ENCODE peak calls at places on chromosomes 3 and 15, in five cellular contexts. O, L, X, A and K are unnamed samples.

GRCh38 chr3:58521002-58521670 is 15.9 kb downstream of the ACOX2 start:
- DNase-seq in O (no peak), L (no peak), X (no peak), A (no peak), K (no peak)

GRCh38 chr3:134857776-134858515 is 62.9 kb downstream of the EPHB1 start:
- DNase-seq in O (no peak), L (no peak), X (no peak), A (no peak), K (no peak)

GRCh38 chr15:80777836-80778620 is 1.1 kb upstream of the CEMIP start:
- DNase-seq in O (no peak), L (no peak), X (no peak), A (no peak), K (no peak)

GRCh38 chr15:67019069-67019468 is 46.3 kb upstream of the SMAD3 start:
- DNase-seq in O (no peak), L (no peak), X (no peak), A (no peak), K (no peak)

GRCh38 chr3:33145901-33146580 is 32.2 kb downstream of the CRTAP start:
- DNase-seq in O (no peak), L (no peak), X (no peak), A (no peak), K (no peak)

GRCh38 chr3:192864943-192865342 is 52.7 kb downstream of the MB21D2 start:
- DNase-seq in O (no peak), L (no peak), X (peak; percentile 49), A (no peak), K (no peak)

GRCh38 chr3:58993547-58993946 is 56.3 kb downstream of the CFAP20DC start:
- DNase-seq in O (no peak), L (no peak), X (no peak), A (no peak), K (no peak)

GRCh38 chr3:114624676-114625181 is 330.9 kb downstream of the TIGIT start:
- DNase-seq in O (no peak), L (peak; percentile 96), X (peak; percentile 10), A (peak; percentile 98), K (peak; percentile 98)

GRCh38 chr3:58034738-58035511 is 26.7 kb downstream of the FLNB start:
- DNase-seq in O (no peak), L (no peak), X (no peak), A (no peak), K (no peak)

GRCh38 chr15:76062282-76062681 is 2.5 kb downstream of the TMEM266 start:
- DNase-seq in O (no peak), L (no peak), X (no peak), A (no peak), K (no peak)

GRCh38 chr3:195247863-195248189 is 23.1 kb downstream of the XXYLT1 start:
- DNase-seq in O (no peak), L (no peak), X (no peak), A (no peak), K (no peak)

GRCh38 chr15:39887211-39887610 is 32.9 kb downstream of the GPR176 start:
- DNase-seq in O (no peak), L (no peak), X (no peak), A (no peak), K (no peak)

GRCh38 chr3:195863121-195864061 is 45.0 kb downstream of the TNK2 start:
- DNase-seq in O (peak; percentile 62), L (peak; percentile 87), X (peak; percentile 66), A (peak; percentile 97), K (peak; percentile 96)

GRCh38 chr15:83364541-83364940 is 80.1 kb upstream of the BNC1 start:
- DNase-seq in O (no peak), L (no peak), X (no peak), A (no peak), K (no peak)

GRCh38 chr3:126133606-126134005 is 46.8 kb downstream of the ALDH1L1 start:
- DNase-seq in O (no peak), L (peak; percentile 8), X (no peak), A (peak; percentile 23), K (peak; percentile 54)

GRCh38 chr3:86109434-86109833 is 881.5 kb downstream of the VGLL3 start:
- DNase-seq in O (no peak), L (no peak), X (no peak), A (no peak), K (no peak)

GRCh38 chr3:69439683-69440270 is 53.9 kb upstream of the FRMD4B start:
- DNase-seq in O (no peak), L (no peak), X (no peak), A (no peak), K (no peak)

GRCh38 chr15:49863431-49864205 is 242.8 kb downstream of the DTWD1 start:
- DNase-seq in O (no peak), L (no peak), X (no peak), A (no peak), K (no peak)

GRCh38 chr3:143951351-143951971 is 20.2 kb upstream of the DIPK2A start:
- DNase-seq in O (peak; percentile 18), L (no peak), X (peak; percentile 63), A (no peak), K (no peak)

GRCh38 chr3:5010706-5011554 is 31.7 kb downstream of the BHLHE40 start:
- DNase-seq in O (no peak), L (no peak), X (no peak), A (no peak), K (no peak)

GRCh38 chr3:151544164-151544548 is 83.3 kb upstream of the IGSF10 start:
- DNase-seq in O (no peak), L (no peak), X (peak; percentile 56), A (no peak), K (no peak)

GRCh38 chr3:185071401-185071800 is 81.5 kb downstream of the C3orf70 start:
- DNase-seq in O (no peak), L (no peak), X (no peak), A (no peak), K (no peak)

GRCh38 chr3:58042947-58043707 is 34.9 kb downstream of the FLNB start:
- DNase-seq in O (no peak), L (no peak), X (no peak), A (no peak), K (no peak)

GRCh38 chr3:46110701-46111493 is 83.6 kb upstream of the XCR1 start:
- DNase-seq in O (no peak), L (no peak), X (no peak), A (no peak), K (no peak)

DNA sequence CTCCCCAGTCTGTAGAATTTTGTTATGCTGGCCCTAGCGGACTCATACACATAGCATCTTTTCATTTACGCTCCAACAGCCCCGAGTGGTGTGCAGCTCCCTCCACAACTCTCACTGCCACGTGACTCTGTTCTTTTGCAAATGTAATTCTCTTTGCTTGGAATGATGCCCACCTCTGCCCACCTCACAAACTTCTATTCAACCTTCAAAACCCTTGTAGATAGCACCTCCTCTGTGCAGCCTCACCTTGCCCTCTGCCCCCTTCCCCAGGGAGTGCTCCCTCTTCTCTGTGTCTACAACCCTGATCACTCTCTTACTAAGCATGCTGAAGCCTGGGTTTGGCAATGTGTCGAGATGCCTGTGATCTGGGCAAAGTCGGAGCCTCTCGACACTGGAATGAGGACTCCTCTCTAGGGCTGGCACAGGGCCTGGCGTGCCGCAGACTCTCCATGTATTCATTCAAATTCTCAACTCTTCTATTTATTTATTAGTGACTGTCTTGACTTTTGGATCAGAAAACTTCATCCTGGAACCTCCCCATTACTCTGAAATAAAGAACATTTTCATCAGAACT is 73.5 kb downstream of the MGLL start:
- DNase-seq in O (no peak), L (no peak), X (no peak), A (no peak), K (no peak)
- H3K27ac ChIP-seq in O (no peak overlapping the region), L (peak overlapping the region; percentile 31), X (no peak overlapping the region), A (peak overlapping the region; percentile 70), K (peak overlapping the region; percentile 72)

GRCh38 chr3:127674793-127675189 is 2.0 kb downstream of the ABTB1 start:
- DNase-seq in O (no peak), L (peak; percentile 9), X (no peak), A (no peak), K (no peak)

GRCh38 chr3:127674099-127674792 is 1.5 kb downstream of the ABTB1 start:
- DNase-seq in O (no peak), L (peak; percentile 13), X (no peak), A (peak; percentile 51), K (peak; percentile 12)

GRCh38 chr3:127671523-127672428 is 976 bp upstream of the ABTB1 start:
- DNase-seq in O (no peak), L (no peak), X (peak; percentile 28), A (peak; percentile 64), K (peak; percentile 22)

GRCh38 chr3:127672429-127673190 is at the start of gene ABTB1:
- DNase-seq in O (peak; percentile 65), L (peak; percentile 82), X (peak; percentile 85), A (peak; percentile 94), K (peak; percentile 91)

GRCh38 chr3:127673191-127674098 is 693 bp downstream of the ABTB1 start:
- DNase-seq in O (no peak), L (peak; percentile 62), X (peak; percentile 56), A (peak; percentile 77), K (peak; percentile 47)
- H3K27ac ChIP-seq in O (no peak overlapping the region), L (peak overlapping the region; percentile 94), X (peak overlapping the region; percentile 45), A (peak overlapping the region; percentile 99), K (peak overlapping the region; percentile 93)

GRCh38 chr3:66404246-66404645 is 96.6 kb downstream of the LRIG1 start:
- DNase-seq in O (no peak), L (no peak), X (no peak), A (no peak), K (no peak)
- H3K27ac ChIP-seq in O (no peak overlapping the region), L (no peak overlapping the region), X (no peak overlapping the region), A (no peak overlapping the region), K (peak overlapping the region; percentile 53)

GRCh38 chr3:129604942-129605592 is 1.4 kb downstream of the PLXND1 start:
- DNase-seq in O (no peak), L (no peak), X (no peak), A (no peak), K (no peak)
- H3K27ac ChIP-seq in O (no peak overlapping the region), L (peak overlapping the region; percentile 86), X (no peak overlapping the region), A (peak overlapping the region; percentile 74), K (peak overlapping the region; percentile 88)

GRCh38 chr3:172187511-172187910 is 148.1 kb downstream of the FNDC3B start:
- DNase-seq in O (no peak), L (no peak), X (no peak), A (no peak), K (no peak)
- H3K27ac ChIP-seq in O (no peak overlapping the region), L (no peak overlapping the region), X (no peak overlapping the region), A (no peak overlapping the region), K (no peak overlapping the region)